ENCODE peak calls at places on chromosomes 3 and 15, in ten cellular contexts. One of them, this sample, is unnamed. For H3K27me3, the result is how much of the 10 kb centered on the place peaks cover.

GRCh38 chr3:98567646-98568280 is 25.6 kb downstream of the CPOX start:
- DNase-seq in adrenal gland: no peak
- DNase-seq in fibroblast of lung: no peak
- DNase-seq in Panc1: no peak
- DNase-seq in thyroid gland: no peak
- DNase-seq in left ventricle myocardium inferior: no peak
- DNase-seq in upper lobe of right lung: no peak
- DNase-seq in HCT116: no peak
- DNase-seq in IMR-90: no peak
- DNase-seq in MM.1S: no peak
- DNase-seq in this sample: no peak

GRCh38 chr3:160686955-160687535 is 10.1 kb downstream of the ARL14 start:
- DNase-seq in IMR-90: peak
- DNase-seq in adrenal gland: no peak
- DNase-seq in Panc1: no peak
- DNase-seq in upper lobe of right lung: no peak
- DNase-seq in thyroid gland: no peak
- DNase-seq in MM.1S: peak
- DNase-seq in fibroblast of lung: peak
- DNase-seq in left ventricle myocardium inferior: no peak
- DNase-seq in HCT116: no peak
- DNase-seq in this sample: no peak

GRCh38 chr15:40046721-40047412 is 7.9 kb upstream of the SRP14 start:
- DNase-seq in adrenal gland: no peak
- DNase-seq in thyroid gland: no peak
- DNase-seq in fibroblast of lung: peak
- DNase-seq in HCT116: no peak
- DNase-seq in Panc1: no peak
- DNase-seq in left ventricle myocardium inferior: no peak
- DNase-seq in upper lobe of right lung: no peak
- DNase-seq in IMR-90: peak
- DNase-seq in MM.1S: no peak
- DNase-seq in this sample: no peak

GRCh38 chr15:59303641-59304433 is 68.8 kb downstream of the MYO1E start:
- DNase-seq in left ventricle myocardium inferior: no peak
- DNase-seq in IMR-90: peak
- DNase-seq in upper lobe of right lung: no peak
- DNase-seq in MM.1S: no peak
- DNase-seq in HCT116: no peak
- DNase-seq in adrenal gland: peak
- DNase-seq in fibroblast of lung: peak
- DNase-seq in thyroid gland: no peak
- DNase-seq in Panc1: no peak
- DNase-seq in this sample: no peak

GRCh38 chr3:190580443-190580842 is 66.6 kb downstream of the IL1RAP start:
- DNase-seq in thyroid gland: no peak
- DNase-seq in adrenal gland: no peak
- DNase-seq in IMR-90: no peak
- DNase-seq in HCT116: no peak
- DNase-seq in fibroblast of lung: no peak
- DNase-seq in upper lobe of right lung: no peak
- DNase-seq in left ventricle myocardium inferior: no peak
- DNase-seq in Panc1: no peak
- DNase-seq in MM.1S: no peak
- DNase-seq in this sample: no peak

GRCh38 chr15:41878355-41878699 is 15.5 kb downstream of the SPTBN5 start:
- DNase-seq in IMR-90: no peak
- DNase-seq in left ventricle myocardium inferior: peak
- DNase-seq in upper lobe of right lung: no peak
- DNase-seq in thyroid gland: peak
- DNase-seq in adrenal gland: no peak
- DNase-seq in MM.1S: no peak
- DNase-seq in Panc1: no peak
- DNase-seq in fibroblast of lung: no peak
- DNase-seq in HCT116: no peak
- DNase-seq in this sample: no peak

GRCh38 chr3:191254098-191254873 is 55.2 kb downstream of the OSTN start:
- DNase-seq in IMR-90: no peak
- DNase-seq in HCT116: no peak
- DNase-seq in fibroblast of lung: peak
- DNase-seq in upper lobe of right lung: no peak
- DNase-seq in adrenal gland: no peak
- DNase-seq in MM.1S: peak
- DNase-seq in Panc1: no peak
- DNase-seq in left ventricle myocardium inferior: no peak
- DNase-seq in thyroid gland: no peak
- DNase-seq in this sample: no peak

GRCh38 chr3:134087046-134087974 is 57.6 kb upstream of the SLCO2A1 start:
- DNase-seq in IMR-90: peak
- DNase-seq in HCT116: no peak
- DNase-seq in Panc1: no peak
- DNase-seq in MM.1S: no peak
- DNase-seq in adrenal gland: no peak
- DNase-seq in thyroid gland: no peak
- DNase-seq in upper lobe of right lung: no peak
- DNase-seq in fibroblast of lung: peak
- DNase-seq in left ventricle myocardium inferior: no peak
- DNase-seq in this sample: no peak

DNA sequence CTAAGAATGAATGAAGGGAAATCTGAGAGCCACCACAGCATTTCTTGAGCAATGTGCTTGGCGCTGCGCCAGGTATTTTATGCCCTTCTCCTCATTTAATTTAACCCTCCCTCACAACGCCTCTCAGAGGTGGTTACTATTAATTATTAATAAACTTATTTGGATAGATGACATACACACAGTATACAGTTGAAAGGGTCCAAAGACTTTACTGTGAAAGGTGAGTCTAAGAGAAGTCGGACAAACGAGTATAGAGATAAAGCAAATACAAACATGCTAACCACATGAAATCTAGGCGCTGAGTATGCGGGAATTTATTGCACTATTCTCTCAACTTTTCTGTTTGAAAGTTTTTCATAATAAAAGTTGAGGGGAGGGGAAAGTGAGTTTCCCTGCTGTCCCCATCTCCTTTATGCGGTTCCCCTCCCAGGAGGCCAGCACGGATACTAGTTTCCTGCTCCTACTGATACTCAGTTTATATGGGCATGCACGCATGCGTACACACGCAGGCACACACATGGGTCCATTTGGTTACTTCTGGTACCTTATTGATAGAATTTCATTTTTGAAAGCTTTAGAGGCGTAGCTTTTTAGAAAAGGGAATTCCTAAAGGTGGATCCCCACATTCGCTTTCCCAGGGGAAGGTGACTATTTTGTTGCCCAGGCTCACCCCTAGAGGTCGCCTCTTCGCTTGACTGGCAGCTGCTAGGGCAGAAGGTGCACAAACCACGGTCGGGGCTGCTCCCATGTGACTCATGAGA is 28.5 kb upstream of the KCTD6 start:
- DNase-seq in IMR-90: peak
- DNase-seq in HCT116: peak
- DNase-seq in left ventricle myocardium inferior: peak
- DNase-seq in upper lobe of right lung: peak
- DNase-seq in Panc1: no peak
- DNase-seq in adrenal gland: peak
- DNase-seq in fibroblast of lung: peak
- DNase-seq in MM.1S: peak
- DNase-seq in thyroid gland: peak
- DNase-seq in this sample: peak
- TF ChIP-seq CTCF in IMR-90: peak
- TF ChIP-seq CTCF in HCT116: peak
- TF ChIP-seq CTCF in left ventricle myocardium inferior: peak
- TF ChIP-seq CTCF in upper lobe of right lung: peak
- TF ChIP-seq CTCF in Panc1: peak
- TF ChIP-seq CTCF in adrenal gland: peak
- TF ChIP-seq CTCF in fibroblast of lung: peak
- TF ChIP-seq CTCF in MM.1S: peak
- TF ChIP-seq CTCF in thyroid gland: peak
- TF ChIP-seq CTCF in this sample: peak

GRCh38 chr15:84981711-84982300 is at the start of gene PDE8A:
- DNase-seq in fibroblast of lung: peak
- DNase-seq in MM.1S: peak
- DNase-seq in IMR-90: peak
- DNase-seq in thyroid gland: peak
- DNase-seq in left ventricle myocardium inferior: peak
- DNase-seq in upper lobe of right lung: no peak
- DNase-seq in HCT116: no peak
- DNase-seq in adrenal gland: peak
- DNase-seq in Panc1: no peak
- DNase-seq in this sample: peak

GRCh38 chr15:84982301-84982920 is 755 bp downstream of the PDE8A start:
- DNase-seq in Panc1: no peak
- DNase-seq in adrenal gland: peak
- DNase-seq in left ventricle myocardium inferior: peak
- DNase-seq in HCT116: no peak
- DNase-seq in MM.1S: no peak
- DNase-seq in upper lobe of right lung: peak
- DNase-seq in fibroblast of lung: peak
- DNase-seq in IMR-90: peak
- DNase-seq in thyroid gland: peak
- DNase-seq in this sample: peak

GRCh38 chr15:84979651-84980050 is 2.0 kb upstream of the PDE8A start:
- DNase-seq in MM.1S: no peak
- DNase-seq in Panc1: no peak
- DNase-seq in adrenal gland: peak
- DNase-seq in fibroblast of lung: no peak
- DNase-seq in left ventricle myocardium inferior: peak
- DNase-seq in IMR-90: no peak
- DNase-seq in thyroid gland: peak
- DNase-seq in upper lobe of right lung: peak
- DNase-seq in HCT116: no peak
- DNase-seq in this sample: peak

GRCh38 chr15:84981054-84981710 is 474 bp upstream of the PDE8A start:
- DNase-seq in upper lobe of right lung: peak
- DNase-seq in MM.1S: peak
- DNase-seq in thyroid gland: peak
- DNase-seq in HCT116: peak
- DNase-seq in fibroblast of lung: peak
- DNase-seq in Panc1: peak
- DNase-seq in left ventricle myocardium inferior: peak
- DNase-seq in IMR-90: peak
- DNase-seq in adrenal gland: peak
- DNase-seq in this sample: peak

DNA sequence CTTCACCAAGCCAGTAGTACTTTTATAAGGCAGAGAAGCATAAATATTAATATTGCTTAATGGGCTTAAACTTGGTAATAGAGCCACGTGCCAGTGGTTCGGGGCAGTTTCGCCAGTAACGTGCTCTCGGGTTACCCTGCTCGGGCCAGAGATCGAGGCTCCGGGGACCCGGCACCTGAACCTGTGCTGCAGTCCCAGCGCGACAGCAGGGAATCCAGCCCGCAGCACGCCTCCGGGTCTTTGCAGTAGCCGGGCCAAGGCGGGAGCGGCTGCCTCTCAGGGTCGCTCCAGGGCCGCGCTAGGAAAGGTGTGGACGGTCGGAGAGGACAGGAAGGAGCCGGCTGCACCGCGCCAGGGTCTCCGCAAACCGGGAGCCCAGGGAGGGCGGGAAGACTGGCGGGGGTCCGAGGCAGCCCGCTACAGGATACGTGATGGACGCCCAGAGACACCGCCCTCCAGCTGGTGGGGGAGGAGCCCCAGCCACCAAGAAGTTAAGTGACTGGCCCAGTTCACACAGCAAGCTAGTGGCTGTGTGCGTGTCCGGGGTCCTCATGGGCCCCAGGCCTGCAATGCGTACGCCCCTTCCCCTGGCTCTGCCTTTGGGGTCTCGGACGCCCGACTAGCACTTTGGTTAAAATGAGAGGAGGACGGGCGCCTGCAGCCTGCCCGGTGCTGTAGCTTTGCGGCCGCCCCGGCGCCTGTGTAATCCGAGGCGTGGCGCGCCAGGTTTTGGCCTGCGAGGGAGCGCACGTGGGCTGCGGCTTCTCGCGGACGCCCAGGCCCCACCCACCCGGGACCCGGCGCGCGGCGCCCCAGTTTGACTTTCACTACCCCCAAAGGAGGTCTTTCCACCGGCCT is 1.2 kb upstream of the PDE8A start:
- DNase-seq in left ventricle myocardium inferior: peak
- DNase-seq in thyroid gland: peak
- DNase-seq in HCT116: peak
- DNase-seq in fibroblast of lung: peak
- DNase-seq in upper lobe of right lung: peak
- DNase-seq in Panc1: peak
- DNase-seq in IMR-90: peak
- DNase-seq in MM.1S: peak
- DNase-seq in adrenal gland: peak
- DNase-seq in this sample: peak
- H3K4me3 ChIP-seq in left ventricle myocardium inferior: peak
- H3K4me3 ChIP-seq in thyroid gland: peak
- H3K4me3 ChIP-seq in HCT116: peak
- H3K4me3 ChIP-seq in fibroblast of lung: peak
- H3K4me3 ChIP-seq in upper lobe of right lung: peak
- H3K4me3 ChIP-seq in Panc1: peak
- H3K4me3 ChIP-seq in IMR-90: peak
- H3K4me3 ChIP-seq in MM.1S: peak
- H3K4me3 ChIP-seq in adrenal gland: peak
- H3K4me3 ChIP-seq in this sample: peak

GRCh38 chr3:122927726-122928125 is 99.8 kb downstream of the SEMA5B start:
- DNase-seq in upper lobe of right lung: no peak
- DNase-seq in thyroid gland: no peak
- DNase-seq in MM.1S: no peak
- DNase-seq in adrenal gland: no peak
- DNase-seq in fibroblast of lung: no peak
- DNase-seq in Panc1: no peak
- DNase-seq in HCT116: no peak
- DNase-seq in IMR-90: no peak
- DNase-seq in left ventricle myocardium inferior: no peak
- DNase-seq in this sample: no peak

GRCh38 chr3:122923611-122924010 is 104.0 kb downstream of the SEMA5B start:
- DNase-seq in thyroid gland: no peak
- DNase-seq in fibroblast of lung: no peak
- DNase-seq in Panc1: no peak
- DNase-seq in left ventricle myocardium inferior: no peak
- DNase-seq in upper lobe of right lung: no peak
- DNase-seq in MM.1S: no peak
- DNase-seq in HCT116: no peak
- DNase-seq in IMR-90: no peak
- DNase-seq in adrenal gland: no peak
- DNase-seq in this sample: no peak

GRCh38 chr3:122926811-122927210 is 100.8 kb downstream of the SEMA5B start:
- DNase-seq in HCT116: no peak
- DNase-seq in upper lobe of right lung: no peak
- DNase-seq in MM.1S: no peak
- DNase-seq in adrenal gland: no peak
- DNase-seq in thyroid gland: no peak
- DNase-seq in Panc1: no peak
- DNase-seq in left ventricle myocardium inferior: no peak
- DNase-seq in IMR-90: no peak
- DNase-seq in fibroblast of lung: no peak
- DNase-seq in this sample: no peak

GRCh38 chr3:122926322-122926721 is 101.2 kb downstream of the SEMA5B start:
- DNase-seq in adrenal gland: no peak
- DNase-seq in thyroid gland: no peak
- DNase-seq in Panc1: no peak
- DNase-seq in IMR-90: no peak
- DNase-seq in fibroblast of lung: no peak
- DNase-seq in HCT116: no peak
- DNase-seq in upper lobe of right lung: no peak
- DNase-seq in left ventricle myocardium inferior: no peak
- DNase-seq in MM.1S: no peak
- DNase-seq in this sample: no peak

GRCh38 chr3:122925756-122926155 is 101.8 kb downstream of the SEMA5B start:
- DNase-seq in Panc1: no peak
- DNase-seq in upper lobe of right lung: no peak
- DNase-seq in MM.1S: no peak
- DNase-seq in thyroid gland: no peak
- DNase-seq in IMR-90: no peak
- DNase-seq in adrenal gland: no peak
- DNase-seq in fibroblast of lung: no peak
- DNase-seq in HCT116: no peak
- DNase-seq in left ventricle myocardium inferior: no peak
- DNase-seq in this sample: no peak
- H3K27me3 ChIP-seq in Panc1: under half
- H3K27me3 ChIP-seq in upper lobe of right lung: under half
- H3K27me3 ChIP-seq in MM.1S: under half
- H3K27me3 ChIP-seq in thyroid gland: under half
- H3K27me3 ChIP-seq in IMR-90: half or more
- H3K27me3 ChIP-seq in adrenal gland: under half
- H3K27me3 ChIP-seq in fibroblast of lung: under half
- H3K27me3 ChIP-seq in HCT116: under half
- H3K27me3 ChIP-seq in left ventricle myocardium inferior: under half
- H3K27me3 ChIP-seq in this sample: under half

GRCh38 chr3:48993834-48994233 is 3.8 kb downstream of the P4HTM start:
- DNase-seq in left ventricle myocardium inferior: no peak
- DNase-seq in HCT116: no peak
- DNase-seq in IMR-90: no peak
- DNase-seq in thyroid gland: no peak
- DNase-seq in MM.1S: no peak
- DNase-seq in fibroblast of lung: no peak
- DNase-seq in Panc1: no peak
- DNase-seq in adrenal gland: no peak
- DNase-seq in upper lobe of right lung: no peak
- DNase-seq in this sample: no peak

GRCh38 chr3:48989126-48989795 is 780 bp upstream of the P4HTM start:
- DNase-seq in fibroblast of lung: peak
- DNase-seq in MM.1S: peak
- DNase-seq in upper lobe of right lung: no peak
- DNase-seq in HCT116: no peak
- DNase-seq in adrenal gland: no peak
- DNase-seq in IMR-90: peak
- DNase-seq in left ventricle myocardium inferior: no peak
- DNase-seq in thyroid gland: no peak
- DNase-seq in Panc1: no peak
- DNase-seq in this sample: no peak

GRCh38 chr3:48990636-48991421 is 788 bp downstream of the P4HTM start:
- DNase-seq in upper lobe of right lung: no peak
- DNase-seq in IMR-90: no peak
- DNase-seq in left ventricle myocardium inferior: no peak
- DNase-seq in fibroblast of lung: peak
- DNase-seq in adrenal gland: peak
- DNase-seq in thyroid gland: peak
- DNase-seq in Panc1: no peak
- DNase-seq in HCT116: no peak
- DNase-seq in MM.1S: peak
- DNase-seq in this sample: no peak

GRCh38 chr3:48991851-48992545 is 2.0 kb downstream of the P4HTM start:
- DNase-seq in IMR-90: no peak
- DNase-seq in MM.1S: no peak
- DNase-seq in Panc1: no peak
- DNase-seq in adrenal gland: no peak
- DNase-seq in fibroblast of lung: no peak
- DNase-seq in thyroid gland: no peak
- DNase-seq in left ventricle myocardium inferior: no peak
- DNase-seq in HCT116: no peak
- DNase-seq in upper lobe of right lung: no peak
- DNase-seq in this sample: no peak

DNA sequence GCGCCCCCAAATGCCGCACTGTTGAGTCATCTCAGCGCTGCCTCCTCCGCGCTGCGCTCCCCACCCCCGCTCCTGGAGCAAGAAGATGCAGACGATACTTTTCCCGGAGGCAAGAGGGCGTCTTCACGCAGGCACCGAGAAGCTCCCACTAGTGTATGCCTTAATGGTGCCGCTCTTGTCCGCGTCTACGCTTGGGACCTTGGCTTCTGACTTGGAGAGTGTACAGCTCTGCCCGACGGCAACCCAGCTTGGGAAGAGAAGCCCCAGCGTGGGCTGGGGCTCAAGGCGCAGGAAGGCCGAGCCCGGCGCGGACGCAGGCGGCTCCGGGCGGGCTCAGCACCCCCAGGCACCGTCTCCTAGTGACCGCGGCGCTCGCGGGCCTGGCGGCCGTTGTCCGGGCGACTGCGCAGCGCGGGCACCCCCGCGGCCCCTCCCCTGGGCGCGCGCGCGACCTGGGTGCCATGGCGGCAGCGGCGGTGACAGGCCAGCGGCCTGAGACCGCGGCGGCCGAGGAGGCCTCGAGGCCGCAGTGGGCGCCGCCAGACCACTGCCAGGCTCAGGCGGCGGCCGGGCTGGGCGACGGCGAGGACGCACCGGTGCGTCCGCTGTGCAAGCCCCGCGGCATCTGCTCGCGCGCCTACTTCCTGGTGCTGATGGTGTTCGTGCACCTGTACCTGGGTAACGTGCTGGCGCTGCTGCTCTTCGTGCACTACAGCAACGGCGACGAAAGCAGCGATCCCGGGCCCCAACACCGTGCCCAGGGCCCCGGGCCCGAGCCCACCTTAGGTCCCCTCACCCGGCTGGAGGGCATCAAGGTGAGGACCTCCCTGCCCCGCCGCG is at the start of gene P4HTM:
- DNase-seq in IMR-90: peak
- DNase-seq in thyroid gland: peak
- DNase-seq in adrenal gland: peak
- DNase-seq in MM.1S: peak
- DNase-seq in left ventricle myocardium inferior: peak
- DNase-seq in upper lobe of right lung: peak
- DNase-seq in fibroblast of lung: peak
- DNase-seq in Panc1: peak
- DNase-seq in HCT116: peak
- DNase-seq in this sample: peak
- TF ChIP-seq CTCF in IMR-90: peak
- TF ChIP-seq CTCF in thyroid gland: peak
- TF ChIP-seq CTCF in adrenal gland: peak
- TF ChIP-seq CTCF in MM.1S: peak
- TF ChIP-seq CTCF in left ventricle myocardium inferior: peak
- TF ChIP-seq CTCF in upper lobe of right lung: peak
- TF ChIP-seq CTCF in fibroblast of lung: peak
- TF ChIP-seq CTCF in Panc1: no peak
- TF ChIP-seq CTCF in HCT116: peak
- TF ChIP-seq CTCF in this sample: no peak